ENCODE peak calls at places on chromosome 22, in seven cellular contexts. P is HFF-Myc; S is activated T-cell treated with anti-CD3 and anti-CD28 coated beads, Interleukin-2, amount 50 U/mL, for 1 hour; V is HuH-7.5; C is prostate gland; Q is progenitor cell of endocrine pancreas; W is HS-5. T is an unnamed sample.

GRCh38 chr22:25097006-25097405 is 102.7 kb upstream of the CRYBB3 start:
- DNase-seq in W (no peak), C (no peak), Q (no peak), P (no peak), S (no peak), V (no peak), T (no peak)

GRCh38 chr22:20567371-20567847 is 60.0 kb downstream of the MED15 start:
- DNase-seq in V (no peak), S (no peak), W (peak; percentile 33), P (no peak), C (no peak), Q (no peak), T (no peak)

GRCh38 chr22:42868751-42869251 is 11.7 kb upstream of the ARFGAP3 start:
- DNase-seq in W (no peak), V (no peak), C (peak; percentile 90), Q (no peak), P (no peak), S (no peak), T (peak; percentile 49)

GRCh38 chr22:20389288-20389687 is 4.7 kb upstream of the ZNF74 start:
- DNase-seq in P (no peak), S (no peak), W (no peak), Q (no peak), C (no peak), V (no peak), T (no peak)

GRCh38 chr22:46484861-46485595 is 52.4 kb downstream of the CELSR1 start:
- DNase-seq in C (no peak), Q (no peak), P (no peak), W (no peak), V (no peak), S (no peak), T (no peak)

GRCh38 chr22:49967333-49968241 is 7.0 kb downstream of the PIM3 start:
- DNase-seq in V (no peak), P (no peak), S (peak; percentile 47), Q (peak; percentile 9), C (peak; percentile 16), W (no peak), T (peak; percentile 54)

GRCh38 chr22:28930357-28931007 is 47.1 kb downstream of the ZNRF3 start:
- DNase-seq in Q (no peak), W (no peak), P (no peak), C (no peak), V (no peak), S (no peak), T (no peak)

GRCh38 chr22:23533328-23533762 is 46.7 kb downstream of the IGLL1 start:
- DNase-seq in W (no peak), P (no peak), V (no peak), Q (peak; percentile 67), C (no peak), S (peak; percentile 35), T (no peak)

GRCh38 chr22:34161724-34162123 is 241.4 kb upstream of the LARGE1 start:
- DNase-seq in W (no peak), P (no peak), S (no peak), C (no peak), V (no peak), Q (no peak), T (no peak)

GRCh38 chr22:25818541-25818940 is 76.6 kb downstream of the MYO18B start:
- DNase-seq in W (no peak), Q (no peak), C (no peak), P (no peak), S (no peak), V (no peak), T (no peak)

GRCh38 chr22:27692243-27692642 is 109.3 kb downstream of the MN1 start:
- DNase-seq in Q (no peak), P (no peak), C (no peak), S (no peak), W (no peak), V (no peak), T (no peak)

GRCh38 chr22:23762866-23763578 is at the start of gene C22orf15:
- DNase-seq in S (peak; percentile 27), W (no peak), C (no peak), P (no peak), Q (no peak), V (no peak), T (no peak)

GRCh38 chr22:38564669-38565068 is 5.3 kb downstream of the DMC1 start:
- DNase-seq in P (no peak), W (no peak), V (no peak), S (no peak), C (no peak), Q (no peak), T (no peak)

GRCh38 chr22:22180738-22181514 is 63.7 kb upstream of the VPREB1 start:
- DNase-seq in C (no peak), P (no peak), S (no peak), W (no peak), V (no peak), Q (no peak), T (no peak)

GRCh38 chr22:29536411-29536810 is 17.1 kb downstream of the THOC5 start:
- DNase-seq in S (no peak), Q (no peak), W (no peak), C (no peak), V (no peak), P (no peak), T (no peak)

GRCh38 chr22:22076937-22077703 is 94.5 kb upstream of the TOP3B start:
- DNase-seq in W (peak; percentile 33), P (no peak), Q (no peak), S (no peak), C (no peak), V (no peak), T (no peak)

GRCh38 chr22:46263208-46263575 is at the start of gene PKDREJ:
- DNase-seq in S (no peak), W (no peak), Q (no peak), V (no peak), P (no peak), C (no peak), T (no peak)

GRCh38 chr22:41526802-41527799 is 17.2 kb downstream of the POLR3H start:
- DNase-seq in W (no peak), Q (no peak), C (no peak), V (peak; percentile 77), P (no peak), S (peak; percentile 81), T (no peak)

GRCh38 chr22:19631899-19632670 is 82.2 kb upstream of the SEPTIN5 start:
- DNase-seq in C (no peak), S (no peak), P (no peak), Q (no peak), W (peak; percentile 9), V (no peak), T (peak; percentile 48)

GRCh38 chr22:20154602-20155183 is 3.8 kb upstream of the CCDC188 start:
- DNase-seq in Q (no peak), V (no peak), C (no peak), S (no peak), P (no peak), W (no peak), T (no peak)

GRCh38 chr22:41286639-41287091 is 678 bp upstream of the RANGAP1 start:
- DNase-seq in W (no peak), C (peak; percentile 26), S (peak; percentile 51), P (no peak), V (no peak), Q (no peak), T (no peak)

GRCh38 chr22:31852691-31853370 is 91.5 kb upstream of the YWHAH start:
- DNase-seq in Q (no peak), S (no peak), W (no peak), P (no peak), V (no peak), C (no peak), T (no peak)

GRCh38 chr22:39279170-39279850 is 34.5 kb upstream of the PDGFB start:
- DNase-seq in S (no peak), C (no peak), V (no peak), Q (no peak), W (no peak), P (no peak), T (no peak)

GRCh38 chr22:39405346-39406085 is 5.9 kb downstream of the TAB1 start:
- DNase-seq in W (no peak), S (no peak), C (no peak), V (no peak), P (no peak), Q (no peak), T (no peak)

GRCh38 chr22:21796231-21796630 is 60.6 kb upstream of the YPEL1 start:
- DNase-seq in P (no peak), S (no peak), Q (no peak), C (no peak), V (no peak), W (no peak), T (no peak)

GRCh38 chr22:38129856-38130255 is 19.4 kb upstream of the BAIAP2L2 start:
- DNase-seq in V (no peak), C (no peak), Q (no peak), P (no peak), W (no peak), S (no peak), T (no peak)

GRCh38 chr22:39242809-39243442 is 1.9 kb downstream of the PDGFB start:
- DNase-seq in C (peak; percentile 79), V (peak; percentile 59), S (peak; percentile 63), W (no peak), P (no peak), Q (peak; percentile 54), T (no peak)

GRCh38 chr22:19886605-19887250 is 32.1 kb upstream of the GNB1L start:
- DNase-seq in W (peak; percentile 85), Q (no peak), V (no peak), P (peak; percentile 71), S (peak; percentile 60), C (no peak), T (peak; percentile 51)

T was measured in Peyer's patch.